ENCODE peak calls at places on chromosomes 5 and 9, in seven cellular contexts. H, E, D, R, G, A and J are unnamed samples.
A peak's percentile ranks its signal among the peaks of the same experiment; 100 is the strongest.

GRCh38 chr5:145587308-145588071 is 247.7 kb downstream of the PRELID2 start:
- DNase-seq in H (peak; percentile 72), E (peak; percentile 94), D (peak; percentile 3), R (no peak), G (no peak), A (no peak), J (no peak)

GRCh38 chr5:179319741-179320281 is 25.4 kb downstream of the ADAMTS2 start:
- DNase-seq in H (no peak), E (no peak), D (no peak), R (no peak), G (no peak), A (no peak), J (peak; percentile 53)

GRCh38 chr9:82129708-82130107 is 141.1 kb downstream of the SPATA31D1 start:
- DNase-seq in H (no peak), E (no peak), D (no peak), R (no peak), G (no peak), A (no peak), J (no peak)

GRCh38 chr5:1401681-1402096 is 43.6 kb downstream of the SLC6A3 start:
- DNase-seq in H (no peak), E (no peak), D (no peak), R (no peak), G (no peak), A (no peak), J (no peak)

GRCh38 chr5:146158255-146158654 is 24.2 kb downstream of the LARS1 start:
- DNase-seq in H (no peak), E (no peak), D (no peak), R (no peak), G (no peak), A (no peak), J (no peak)

GRCh38 chr5:158599132-158599531 is 500.6 kb downstream of the EBF1 start:
- DNase-seq in H (no peak), E (no peak), D (no peak), R (no peak), G (no peak), A (no peak), J (no peak)

GRCh38 chr9:2664675-2665065 is 43.1 kb downstream of the VLDLR start:
- DNase-seq in H (no peak), E (no peak), D (no peak), R (no peak), G (no peak), A (no peak), J (no peak)

GRCh38 chr5:107772418-107773310 is 101.9 kb upstream of the EFNA5 start:
- DNase-seq in H (no peak), E (no peak), D (no peak), R (no peak), G (no peak), A (no peak), J (no peak)

GRCh38 chr9:2086971-2087370 is 71.8 kb downstream of the SMARCA2 start:
- DNase-seq in H (no peak), E (no peak), D (no peak), R (no peak), G (no peak), A (peak; percentile 39), J (no peak)

GRCh38 chr5:136729901-136730355 is 364.6 kb upstream of the TRPC7 start:
- DNase-seq in H (peak; percentile 75), E (peak; percentile 34), D (no peak), R (no peak), G (no peak), A (no peak), J (no peak)

GRCh38 chr5:158054388-158055092 is 195.6 kb upstream of the CLINT1 start:
- DNase-seq in H (no peak), E (no peak), D (no peak), R (no peak), G (no peak), A (no peak), J (no peak)

GRCh38 chr5:153031326-153031725 is 459.1 kb upstream of the GRIA1 start:
- DNase-seq in H (no peak), E (no peak), D (no peak), R (no peak), G (no peak), A (no peak), J (no peak)

GRCh38 chr5:112077180-112077579 is 320.2 kb upstream of the NREP start:
- DNase-seq in H (no peak), E (no peak), D (no peak), R (no peak), G (no peak), A (peak; percentile 25), J (no peak)

GRCh38 chr9:112754578-112754977 is 4.0 kb downstream of the SNX30 start:
- DNase-seq in H (no peak), E (peak; percentile 49), D (no peak), R (no peak), G (no peak), A (no peak), J (peak; percentile 16)

GRCh38 chr5:124527220-124527991 is 219.0 kb downstream of the ZNF608 start:
- DNase-seq in H (no peak), E (no peak), D (peak; percentile 90), R (no peak), G (no peak), A (no peak), J (no peak)

GRCh38 chr5:6703791-6704190 is 9.4 kb upstream of the TENT4A start:
- DNase-seq in H (no peak), E (no peak), D (no peak), R (no peak), G (no peak), A (no peak), J (peak; percentile 52)

GRCh38 chr9:134658378-134658955 is 16.9 kb downstream of the COL5A1 start:
- DNase-seq in H (no peak), E (no peak), D (no peak), R (peak; percentile 54), G (no peak), A (no peak), J (no peak)

GRCh38 chr5:56480305-56481146 is 247.4 kb upstream of the ANKRD55 start:
- DNase-seq in H (no peak), E (no peak), D (peak; percentile 96), R (peak; percentile 60), G (no peak), A (peak; percentile 9), J (peak; percentile 20)

GRCh38 chr9:135413086-135413375 is 66.6 kb upstream of the PPP1R26 start:
- DNase-seq in H (no peak), E (no peak), D (no peak), R (no peak), G (no peak), A (no peak), J (no peak)

GRCh38 chr9:2615532-2615931 is 6.1 kb upstream of the VLDLR start:
- DNase-seq in H (no peak), E (no peak), D (no peak), R (no peak), G (no peak), A (no peak), J (no peak)

GRCh38 chr5:107554776-107555424 is 115.8 kb downstream of the EFNA5 start:
- DNase-seq in H (no peak), E (no peak), D (no peak), R (no peak), G (no peak), A (no peak), J (no peak)

DNA sequence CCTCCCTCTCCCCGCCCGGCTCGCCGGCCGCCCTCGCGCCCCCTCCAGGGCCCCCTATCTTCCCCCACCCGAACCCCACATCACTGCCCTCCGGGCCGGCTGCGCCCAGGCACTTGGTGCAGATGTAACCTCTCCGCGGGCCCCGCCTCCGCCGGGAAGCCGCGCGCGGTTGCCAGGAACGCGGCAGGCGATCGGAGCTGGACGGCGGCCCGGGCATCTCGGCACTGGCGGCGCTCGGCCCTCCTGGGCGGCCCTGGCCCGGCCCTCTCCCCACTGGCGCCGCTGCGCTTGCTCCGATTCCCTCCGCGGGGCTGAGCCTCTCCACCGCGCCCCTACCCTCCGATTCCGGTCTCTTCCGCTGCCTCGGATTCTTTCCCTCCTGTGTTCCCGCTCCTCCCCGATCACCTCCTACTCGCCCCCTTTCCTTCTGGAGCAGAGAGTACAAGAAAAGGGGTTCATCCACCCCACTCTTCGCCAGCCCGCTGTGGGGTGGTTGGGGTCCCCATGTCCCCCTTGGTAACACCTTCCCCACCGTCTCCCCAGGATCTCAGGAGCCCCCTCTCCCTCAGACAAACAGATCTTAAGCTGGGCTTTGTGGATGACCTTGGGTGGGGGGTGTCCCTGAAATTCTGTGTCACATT is 70.6 kb downstream of the C9orf50 start:
- DNase-seq in H (peak; percentile 55), E (no peak), D (no peak), R (peak; percentile 69), G (no peak), A (no peak), J (no peak)
- TF ChIP-seq POLR2A in H (peak; percentile 27), E (no peak), D (no peak), R (no peak), G (no peak), A (no peak), J (no peak)

GRCh38 chr5:176624142-176624541 is 6.2 kb downstream of the SNCB start:
- DNase-seq in H (no peak), E (no peak), D (no peak), R (no peak), G (no peak), A (no peak), J (no peak)

GRCh38 chr5:176619203-176619568 is 9.2 kb upstream of the GPRIN1 start:
- DNase-seq in H (peak; percentile 86), E (peak; percentile 79), D (peak; percentile 56), R (peak; percentile 94), G (peak; percentile 98), A (no peak), J (peak; percentile 39)

GRCh38 chr5:176620333-176620981 is 9.9 kb downstream of the SNCB start:
- DNase-seq in H (peak; percentile 24), E (no peak), D (no peak), R (peak; percentile 66), G (peak; percentile 53), A (no peak), J (no peak)

GRCh38 chr5:176619569-176620332 is 9.8 kb upstream of the GPRIN1 start:
- DNase-seq in H (no peak), E (no peak), D (no peak), R (peak; percentile 71), G (no peak), A (no peak), J (no peak)

DNA sequence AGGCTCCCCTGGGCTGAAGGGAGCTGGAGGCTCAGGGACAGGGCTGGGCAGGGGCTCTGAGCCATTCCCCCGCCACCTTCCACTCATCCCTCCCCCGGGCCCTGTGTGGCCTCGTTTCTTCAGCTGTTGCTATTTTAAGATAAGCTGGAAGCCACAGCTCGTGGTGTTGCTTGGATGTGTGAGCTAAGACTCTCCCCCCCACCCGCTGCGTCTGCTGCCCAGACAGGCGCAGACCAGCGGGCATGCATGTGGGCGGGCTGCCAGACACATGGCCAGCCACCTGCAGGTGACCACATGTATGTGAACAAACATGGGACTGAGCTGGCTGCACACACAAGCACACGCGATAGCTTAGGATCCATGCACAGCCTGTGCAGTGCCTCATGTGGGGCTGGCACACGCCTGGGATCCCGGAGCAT is 8.7 kb downstream of the SNCB start:
- DNase-seq in H (no peak), E (no peak), D (no peak), R (no peak), G (no peak), A (no peak), J (peak; percentile 36)
- TF ChIP-seq MAX in H (no peak), E (no peak), D (no peak), R (no peak), G (peak; percentile 26), A (no peak), J (no peak)

GRCh38 chr5:37831821-37832524 is 7.9 kb downstream of the GDNF start:
- DNase-seq in H (no peak), E (no peak), D (peak; percentile 38), R (no peak), G (no peak), A (no peak), J (no peak)
- TF ChIP-seq CTCF in H (no peak), E (no peak), D (no peak), R (no peak), G (no peak), A (no peak), J (no peak)

GRCh38 chr5:169367861-169368260 is 66.9 kb upstream of the SLIT3 start:
- DNase-seq in H (no peak), E (no peak), D (no peak), R (no peak), G (no peak), A (no peak), J (no peak)
- TF ChIP-seq POLR2A in H (no peak), E (no peak), D (no peak), R (no peak), G (no peak), A (no peak), J (no peak)